ENCODE peak calls at places on chromosome 3, in eight cellular contexts. N, L, P, C, U, B, D and H are unnamed samples.

GRCh38 chr3:99896482-99896881 is 78.8 kb downstream of the CMSS1 start:
- DNase-seq in B (no peak), C (no peak), P (no peak), N (no peak), D (peak), U (no peak), L (no peak), H (no peak)

GRCh38 chr3:79910337-79910736 is 142.5 kb upstream of the ROBO1 start:
- DNase-seq in D (no peak), U (no peak), C (no peak), B (no peak), P (no peak), L (no peak), N (no peak), H (no peak)

GRCh38 chr3:2579206-2579605 is 480.5 kb downstream of the CNTN4 start:
- DNase-seq in P (no peak), C (peak), N (no peak), U (peak), D (no peak), B (no peak), L (no peak), H (no peak)

GRCh38 chr3:169354774-169355501 is 308.6 kb downstream of the MECOM start:
- DNase-seq in C (no peak), U (peak), N (no peak), P (no peak), B (peak), L (no peak), D (no peak), H (no peak)

GRCh38 chr3:48974076-48974864 is 15.8 kb upstream of the P4HTM start:
- DNase-seq in L (no peak), B (no peak), C (no peak), P (no peak), D (no peak), N (no peak), U (no peak), H (no peak)

GRCh38 chr3:39383913-39384664 is 919 bp downstream of the SLC25A38 start:
- DNase-seq in B (peak), N (peak), P (peak), D (peak), U (no peak), C (no peak), L (peak), H (peak)

GRCh38 chr3:107630779-107631178 is 108.0 kb downstream of the BBX start:
- DNase-seq in P (no peak), L (no peak), U (no peak), B (no peak), N (no peak), C (no peak), D (no peak), H (no peak)

GRCh38 chr3:164748626-164749025 is 329.7 kb downstream of the SI start:
- DNase-seq in L (no peak), P (no peak), U (no peak), C (no peak), B (no peak), D (no peak), N (no peak), H (peak)

GRCh38 chr3:187740446-187741399 is 4.5 kb downstream of the BCL6 start:
- DNase-seq in N (peak), L (peak), P (peak), D (peak), B (peak), C (peak), U (peak), H (no peak)

GRCh38 chr3:55488398-55489055 is 1.4 kb upstream of the WNT5A start:
- DNase-seq in C (peak), L (peak), B (no peak), D (peak), U (no peak), P (no peak), N (no peak), H (peak)

GRCh38 chr3:10327592-10327991 is 6.7 kb upstream of the SEC13 start:
- DNase-seq in L (no peak), B (no peak), N (no peak), U (no peak), C (no peak), D (no peak), P (no peak), H (no peak)

GRCh38 chr3:125128861-125129501 is 73.2 kb upstream of the HEG1 start:
- DNase-seq in N (no peak), D (peak), B (no peak), L (no peak), C (no peak), U (no peak), P (no peak), H (peak)

GRCh38 chr3:191648787-191649186 is 187.8 kb downstream of the PYDC2 start:
- DNase-seq in L (no peak), C (no peak), P (no peak), U (no peak), B (no peak), D (no peak), N (no peak), H (no peak)

GRCh38 chr3:9399746-9400145 is 2.3 kb downstream of the SETD5 start:
- DNase-seq in U (peak), B (peak), D (peak), C (peak), N (no peak), P (no peak), L (peak), H (peak)

GRCh38 chr3:184523825-184524615 is 37.6 kb upstream of the EPHB3 start:
- DNase-seq in C (no peak), B (no peak), U (no peak), P (no peak), L (peak), D (peak), N (no peak), H (peak)

GRCh38 chr3:14503706-14504065 is 36.5 kb downstream of the GRIP2 start:
- DNase-seq in N (no peak), B (peak), D (no peak), C (no peak), P (no peak), U (no peak), L (no peak), H (no peak)

GRCh38 chr3:122563717-122564025 is 429 bp downstream of the PARP9 start:
- DNase-seq in D (peak), L (peak), B (no peak), U (no peak), C (no peak), N (no peak), P (peak), H (no peak)

GRCh38 chr3:135895106-135895733 is 70.3 kb upstream of the PPP2R3A start:
- DNase-seq in C (peak), B (peak), N (no peak), L (peak), U (peak), P (peak), D (peak), H (peak)

GRCh38 chr3:23739536-23739935 is 66.2 kb upstream of the UBE2E1 start:
- DNase-seq in D (peak), C (no peak), B (no peak), N (no peak), P (no peak), L (no peak), U (no peak), H (peak)

GRCh38 chr3:99753268-99753975 is 64.2 kb upstream of the CMSS1 start:
- DNase-seq in N (no peak), P (peak), B (no peak), L (peak), C (no peak), D (peak), U (peak), H (peak)

GRCh38 chr3:14336414-14337285 is 65.8 kb upstream of the SLC6A6 start:
- DNase-seq in N (no peak), L (no peak), U (no peak), C (no peak), B (no peak), P (no peak), D (no peak), H (no peak)

GRCh38 chr3:132870596-132870995 is 148.4 kb upstream of the NPHP3 start:
- DNase-seq in C (no peak), B (no peak), P (no peak), D (no peak), N (no peak), L (no peak), U (peak), H (no peak)

GRCh38 chr3:71784201-71784913 is 591 bp downstream of the PROK2 start:
- DNase-seq in P (no peak), D (no peak), B (no peak), N (no peak), C (no peak), L (peak), U (no peak), H (no peak)

GRCh38 chr3:52121459-52121795 is 32.8 kb downstream of the POC1A start:
- DNase-seq in L (no peak), D (no peak), N (no peak), C (peak), P (no peak), B (no peak), U (no peak), H (no peak)

GRCh38 chr3:52259448-52259847 is 13.9 kb downstream of the PPM1M start:
- DNase-seq in L (no peak), B (no peak), U (no peak), D (no peak), N (no peak), P (no peak), C (no peak), H (no peak)

GRCh38 chr3:172132159-172132586 is 92.8 kb downstream of the FNDC3B start:
- DNase-seq in P (no peak), U (no peak), N (no peak), D (no peak), L (no peak), B (no peak), C (no peak), H (no peak)